ENCODE peak calls at places on chromosome 20, in four cellular contexts. V, L, G and I are unnamed samples.

GRCh38 chr20:33963756-33964155 is 30.0 kb upstream of the RALY start:
- DNase-seq in V (no peak), L (no peak), G (no peak), I (no peak)

GRCh38 chr20:25160457-25160856 is 35.1 kb upstream of the ENTPD6 start:
- DNase-seq in V (peak), L (no peak), G (no peak), I (no peak)

GRCh38 chr20:63025534-63026331 is 19.0 kb upstream of the BHLHE23 start:
- DNase-seq in V (peak), L (no peak), G (peak), I (peak)

GRCh38 chr20:57264908-57265648 is 1.4 kb downstream of the BMP7 start:
- DNase-seq in V (peak), L (no peak), G (no peak), I (no peak)

GRCh38 chr20:13839421-13840092 is 54.7 kb downstream of the NDUFAF5 start:
- DNase-seq in V (no peak), L (no peak), G (peak), I (peak)

GRCh38 chr20:44092551-44093248 is 94.3 kb downstream of the JPH2 start:
- DNase-seq in V (no peak), L (no peak), G (peak), I (no peak)

GRCh38 chr20:35093245-35093884 is 758 bp upstream of the TRPC4AP start:
- DNase-seq in V (no peak), L (no peak), G (peak), I (no peak)

GRCh38 chr20:6533321-6533720 is 234.2 kb upstream of the BMP2 start:
- DNase-seq in V (no peak), L (no peak), G (no peak), I (peak)

GRCh38 chr20:37336369-37337207 is 9.4 kb upstream of the SRC start:
- DNase-seq in V (peak), L (no peak), G (no peak), I (no peak)

GRCh38 chr20:47727170-47727880 is 58.0 kb downstream of the SULF2 start:
- DNase-seq in V (peak), L (no peak), G (no peak), I (no peak)

GRCh38 chr20:38134427-38135281 is 30.4 kb downstream of the TGM2 start:
- DNase-seq in V (no peak), L (no peak), G (peak), I (peak)

GRCh38 chr20:53586640-53587039 is 7.0 kb downstream of the ZNF217 start:
- DNase-seq in V (no peak), L (no peak), G (no peak), I (no peak)

GRCh38 chr20:63500902-63501817 is 2.3 kb upstream of the EEF1A2 start:
- DNase-seq in V (no peak), L (no peak), G (no peak), I (no peak)

GRCh38 chr20:5170341-5170740 is 43.5 kb downstream of the CDS2 start:
- DNase-seq in V (no peak), L (no peak), G (no peak), I (no peak)

GRCh38 chr20:41386502-41387427 is 20.1 kb upstream of the EMILIN3 start:
- DNase-seq in V (no peak), L (no peak), G (no peak), I (no peak)